ENCODE peak calls at places on chromosomes 5 and 9, in four cellular contexts. One of them, this sample, is unnamed.

GRCh38 chr5:10333154-10334006 is 20.1 kb upstream of the MARCHF6 start:
- DNase-seq in mammary epithelial cell: no peak
- DNase-seq in neural progenitor cell: peak
- DNase-seq in adrenal gland: peak
- DNase-seq in this sample: peak

GRCh38 chr9:37426846-37427245 is 4.3 kb downstream of the GRHPR start:
- DNase-seq in mammary epithelial cell: no peak
- DNase-seq in neural progenitor cell: no peak
- DNase-seq in adrenal gland: no peak
- DNase-seq in this sample: no peak

GRCh38 chr5:136308396-136308795 is 56.9 kb downstream of the TRPC7 start:
- DNase-seq in mammary epithelial cell: no peak
- DNase-seq in neural progenitor cell: peak
- DNase-seq in adrenal gland: no peak
- DNase-seq in this sample: no peak

GRCh38 chr9:136133959-136134484 is 15.3 kb upstream of the TMEM250 start:
- DNase-seq in mammary epithelial cell: no peak
- DNase-seq in neural progenitor cell: no peak
- DNase-seq in adrenal gland: no peak
- DNase-seq in this sample: no peak

GRCh38 chr5:177510567-177511053 is 984 bp upstream of the DOK3 start:
- DNase-seq in mammary epithelial cell: no peak
- DNase-seq in neural progenitor cell: no peak
- DNase-seq in adrenal gland: no peak
- DNase-seq in this sample: no peak

GRCh38 chr5:87268970-87269377 is 1.3 kb downstream of the RASA1 start:
- DNase-seq in mammary epithelial cell: no peak
- DNase-seq in neural progenitor cell: no peak
- DNase-seq in adrenal gland: no peak
- DNase-seq in this sample: no peak

GRCh38 chr5:119386945-119387344 is 31.1 kb downstream of the TNFAIP8 start:
- DNase-seq in mammary epithelial cell: no peak
- DNase-seq in neural progenitor cell: no peak
- DNase-seq in adrenal gland: peak
- DNase-seq in this sample: no peak

GRCh38 chr9:12554636-12555035 is 138.5 kb upstream of the TYRP1 start:
- DNase-seq in mammary epithelial cell: no peak
- DNase-seq in neural progenitor cell: peak
- DNase-seq in adrenal gland: no peak
- DNase-seq in this sample: no peak

GRCh38 chr9:112711050-112711689 is 6.7 kb downstream of the INIP start:
- DNase-seq in mammary epithelial cell: peak
- DNase-seq in neural progenitor cell: peak
- DNase-seq in adrenal gland: peak
- DNase-seq in this sample: no peak

GRCh38 chr5:63374085-63374484 is 588.2 kb downstream of the HTR1A start:
- DNase-seq in mammary epithelial cell: no peak
- DNase-seq in neural progenitor cell: no peak
- DNase-seq in adrenal gland: no peak
- DNase-seq in this sample: no peak

GRCh38 chr9:89744730-89745129 is 139.9 kb downstream of the GADD45G start:
- DNase-seq in mammary epithelial cell: peak
- DNase-seq in neural progenitor cell: no peak
- DNase-seq in adrenal gland: no peak
- DNase-seq in this sample: no peak

GRCh38 chr5:143425835-143426234 is 22.3 kb upstream of the NR3C1 start:
- DNase-seq in mammary epithelial cell: no peak
- DNase-seq in neural progenitor cell: no peak
- DNase-seq in adrenal gland: no peak
- DNase-seq in this sample: no peak

GRCh38 chr9:119924736-119925135 is 555.5 kb upstream of the BRINP1 start:
- DNase-seq in mammary epithelial cell: no peak
- DNase-seq in neural progenitor cell: no peak
- DNase-seq in adrenal gland: no peak
- DNase-seq in this sample: no peak

GRCh38 chr5:137415231-137415681 is 83.9 kb downstream of the SPOCK1 start:
- DNase-seq in mammary epithelial cell: peak
- DNase-seq in neural progenitor cell: no peak
- DNase-seq in adrenal gland: no peak
- DNase-seq in this sample: no peak

DNA sequence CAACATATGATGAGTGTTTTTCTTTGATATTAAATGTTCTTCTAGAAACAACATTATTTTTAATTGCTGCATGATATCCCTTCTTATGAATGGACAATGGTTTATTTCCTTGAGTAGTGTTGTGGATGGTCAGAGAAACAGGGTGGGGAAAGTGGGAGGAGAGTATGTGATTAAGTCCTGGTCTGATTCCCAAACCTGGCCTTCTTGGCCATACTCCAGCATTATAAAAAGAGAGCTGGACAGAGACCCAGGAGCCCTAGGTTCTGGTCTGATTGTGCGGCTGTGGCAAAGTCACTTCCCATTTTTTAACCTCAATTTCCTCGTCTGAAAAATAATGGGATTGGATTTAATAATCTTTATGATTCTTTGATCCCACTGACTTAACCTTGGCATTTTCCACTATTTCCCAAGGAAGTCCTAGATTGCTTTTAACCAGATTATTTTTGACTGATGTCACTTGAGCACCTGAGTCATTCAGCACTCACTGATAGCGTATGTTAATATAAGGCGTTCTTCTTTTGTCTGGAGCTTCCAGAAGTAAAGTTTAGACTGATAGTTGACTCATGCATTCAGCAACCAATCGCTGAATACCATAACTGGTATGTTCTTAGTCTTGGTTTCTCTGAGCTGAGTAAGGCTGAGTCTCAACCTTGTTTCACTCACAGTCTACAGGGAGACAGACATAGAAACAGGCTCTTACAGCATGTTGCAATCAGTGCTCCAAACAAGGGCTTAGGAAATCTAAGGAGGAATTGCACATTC is 26.2 kb downstream of the OSMR start:
- DNase-seq in mammary epithelial cell: peak
- DNase-seq in neural progenitor cell: no peak
- DNase-seq in adrenal gland: no peak
- DNase-seq in this sample: no peak
- H3K27ac ChIP-seq in mammary epithelial cell: peak
- H3K27ac ChIP-seq in neural progenitor cell: no peak
- H3K27ac ChIP-seq in adrenal gland: peak
- H3K27ac ChIP-seq in this sample: peak

GRCh38 chr5:139341689-139342422 is at the start of gene PAIP2:
- DNase-seq in mammary epithelial cell: peak
- DNase-seq in neural progenitor cell: peak
- DNase-seq in adrenal gland: peak
- DNase-seq in this sample: peak
- H3K27ac ChIP-seq in mammary epithelial cell: peak
- H3K27ac ChIP-seq in neural progenitor cell: peak
- H3K27ac ChIP-seq in adrenal gland: peak
- H3K27ac ChIP-seq in this sample: peak

DNA sequence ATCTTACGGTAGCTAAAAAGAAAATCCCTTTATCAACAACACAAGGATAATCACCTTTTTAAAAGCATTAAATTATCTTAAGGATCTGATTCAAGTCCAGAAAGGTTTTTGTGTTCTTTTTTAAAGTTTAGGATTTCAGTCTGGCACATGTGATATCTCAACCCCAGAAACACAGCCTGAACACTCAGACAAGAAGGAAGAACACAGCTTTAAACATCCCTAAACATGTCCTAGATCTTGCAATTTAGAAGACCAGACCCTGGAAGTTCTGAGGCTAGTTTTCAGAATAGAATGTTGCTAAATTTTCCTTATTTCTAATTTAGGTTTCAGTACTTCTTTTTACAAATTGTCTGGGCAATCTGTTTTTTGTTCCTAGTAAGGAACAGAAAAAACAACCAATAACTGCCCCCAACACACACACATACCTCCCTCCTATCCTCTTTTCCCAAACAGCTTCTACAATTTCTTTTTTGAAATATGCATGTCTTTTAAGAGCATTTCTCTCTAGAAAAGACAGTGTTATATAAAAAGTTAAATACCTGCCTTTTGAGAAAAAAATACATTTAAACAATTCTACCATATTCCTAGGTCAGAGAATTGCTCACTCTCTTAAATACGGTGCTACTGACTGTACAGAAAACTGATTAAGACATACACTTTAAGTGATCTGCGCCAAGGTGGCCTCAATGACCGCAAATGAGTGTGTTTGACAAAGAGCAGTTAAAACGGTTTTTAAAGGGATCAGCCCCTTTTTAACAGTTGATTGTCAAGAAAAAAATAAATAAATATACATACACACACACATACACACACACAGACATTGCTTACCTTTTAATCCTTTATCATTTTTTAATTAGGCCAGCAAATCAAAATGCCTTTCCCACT is 830 bp downstream of the ZNF608 start:
- DNase-seq in mammary epithelial cell: peak
- DNase-seq in neural progenitor cell: peak
- DNase-seq in adrenal gland: no peak
- DNase-seq in this sample: no peak
- H3K27ac ChIP-seq in mammary epithelial cell: peak
- H3K27ac ChIP-seq in neural progenitor cell: peak
- H3K27ac ChIP-seq in adrenal gland: peak
- H3K27ac ChIP-seq in this sample: peak

GRCh38 chr5:159987031-159987674 is 21.8 kb upstream of the TTC1 start:
- DNase-seq in mammary epithelial cell: peak
- DNase-seq in neural progenitor cell: peak
- DNase-seq in adrenal gland: peak
- DNase-seq in this sample: peak
- H3K27ac ChIP-seq in mammary epithelial cell: no peak
- H3K27ac ChIP-seq in neural progenitor cell: no peak
- H3K27ac ChIP-seq in adrenal gland: no peak
- H3K27ac ChIP-seq in this sample: no peak